ENCODE peak calls at places on chromosomes 6 and 20, in five cellular contexts. X is mammary epithelial cell, Q is IMR-90, Y is PC-9, D is neural progenitor cell. G is an unnamed sample. For H4K20me1, the result is how much of the 10 kb centered on the place peaks cover.

GRCh38 chr20:33664085-33664761 is 2.1 kb downstream of the C20orf144 start:
- DNase-seq in X (no peak), Q (no peak), Y (no peak), D (no peak), G (no peak)

GRCh38 chr20:61936701-61937131 is 129.0 kb downstream of the TAF4 start:
- DNase-seq in X (no peak), Q (no peak), Y (no peak), D (no peak), G (no peak)

GRCh38 chr6:32853541-32854375 is at the start of the genes PSMB9 and TAP1:
- DNase-seq in X (peak), Q (peak), Y (peak), D (peak), G (peak)

GRCh38 chr6:99241905-99242534 is 107.5 kb downstream of the FAXC start:
- DNase-seq in X (peak), Q (peak), Y (peak), D (peak), G (peak)

GRCh38 chr6:71383891-71384489 is 95.4 kb downstream of the OGFRL1 start:
- DNase-seq in X (no peak), Q (peak), Y (peak), D (peak), G (peak)

GRCh38 chr6:84136364-84137050 is 90.9 kb downstream of the CEP162 start:
- DNase-seq in X (no peak), Q (peak), Y (no peak), D (no peak), G (no peak)

GRCh38 chr6:30897882-30898281 is 10.1 kb upstream of the GTF2H4 start:
- DNase-seq in X (no peak), Q (no peak), Y (no peak), D (no peak), G (no peak)

GRCh38 chr6:79372757-79373156 is 138.3 kb upstream of the HMGN3 start:
- DNase-seq in X (no peak), Q (no peak), Y (no peak), D (no peak), G (no peak)

GRCh38 chr6:121436966-121437756 is 1.7 kb downstream of the GJA1 start:
- DNase-seq in X (peak), Q (peak), Y (peak), D (peak), G (peak)

GRCh38 chr20:43189614-43190331 is at the start of gene PTPRT:
- DNase-seq in X (no peak), Q (no peak), Y (no peak), D (peak), G (no peak)

GRCh38 chr6:15754035-15754705 is 91.3 kb upstream of the DTNBP1 start:
- DNase-seq in X (peak), Q (peak), Y (no peak), D (no peak), G (no peak)

GRCh38 chr6:137234505-137234863 is 15.3 kb upstream of the IFNGR1 start:
- DNase-seq in X (peak), Q (no peak), Y (no peak), D (no peak), G (peak)

GRCh38 chr6:148157841-148158240 is 184.8 kb upstream of the SASH1 start:
- DNase-seq in X (peak), Q (no peak), Y (no peak), D (no peak), G (no peak)

GRCh38 chr6:45827952-45828530 is 187.6 kb downstream of the CLIC5 start:
- DNase-seq in X (no peak), Q (peak), Y (no peak), D (no peak), G (peak)

GRCh38 chr6:82178084-82178758 is 69.3 kb downstream of the IBTK start:
- DNase-seq in X (peak), Q (peak), Y (no peak), D (no peak), G (no peak)

GRCh38 chr6:45115696-45116095 is 212.4 kb upstream of the RUNX2 start:
- DNase-seq in X (peak), Q (peak), Y (no peak), D (no peak), G (no peak)

GRCh38 chr6:125019281-125019680 is 57.0 kb downstream of the RNF217 start:
- DNase-seq in X (no peak), Q (no peak), Y (no peak), D (no peak), G (no peak)

GRCh38 chr20:24163501-24163900 is 174.9 kb upstream of the GGTLC1 start:
- DNase-seq in X (peak), Q (no peak), Y (no peak), D (no peak), G (no peak)

GRCh38 chr6:36685926-36686667 is 7.6 kb downstream of the CDKN1A start:
- DNase-seq in X (no peak), Q (no peak), Y (no peak), D (no peak), G (no peak)

GRCh38 chr6:158771399-158772158 is 47.6 kb downstream of the EZR start:
- DNase-seq in X (no peak), Q (no peak), Y (no peak), D (no peak), G (no peak)

GRCh38 chr20:5890773-5891441 is 59.4 kb downstream of the TRMT6 start:
- DNase-seq in X (peak), Q (no peak), Y (no peak), D (no peak), G (no peak)

GRCh38 chr6:113364781-113365545 is 492.2 kb upstream of the MARCKS start:
- DNase-seq in X (peak), Q (peak), Y (no peak), D (no peak), G (no peak)

GRCh38 chr20:3808544-3808943 is 11.8 kb upstream of the AP5S1 start:
- DNase-seq in X (no peak), Q (no peak), Y (no peak), D (no peak), G (no peak)

GRCh38 chr6:16676978-16677377 is 84.3 kb downstream of the ATXN1 start:
- DNase-seq in X (no peak), Q (peak), Y (peak), D (peak), G (no peak)

GRCh38 chr20:63473555-63474449 is 1.3 kb upstream of the KCNQ2 start:
- DNase-seq in X (no peak), Q (no peak), Y (no peak), D (no peak), G (no peak)

GRCh38 chr6:21748343-21749063 is 155.0 kb downstream of the SOX4 start:
- DNase-seq in X (peak), Q (peak), Y (no peak), D (no peak), G (no peak)

GRCh38 chr6:31158863-31159855 is 770 bp downstream of the TCF19 start:
- DNase-seq in X (peak), Q (no peak), Y (no peak), D (peak), G (no peak)

GRCh38 chr20:23118144-23118543 is 32.0 kb upstream of the CD93 start:
- DNase-seq in X (no peak), Q (no peak), Y (no peak), D (no peak), G (no peak)

GRCh38 chr6:5261545-5262109 is 314 bp downstream of the FARS2 start:
- DNase-seq in X (no peak), Q (no peak), Y (no peak), D (no peak), G (no peak)

GRCh38 chr6:156866181-156866862 is 89.1 kb downstream of the ARID1B start:
- DNase-seq in X (peak), Q (peak), Y (no peak), D (no peak), G (peak)

GRCh38 chr6:26520088-26520839 is 17.9 kb upstream of the HMGN4 start:
- DNase-seq in X (no peak), Q (no peak), Y (no peak), D (no peak), G (no peak)

GRCh38 chr6:119683022-119683421 is 333.5 kb upstream of the MAN1A1 start:
- DNase-seq in X (no peak), Q (no peak), Y (no peak), D (peak), G (peak)

GRCh38 chr20:37714973-37715657 is 21.3 kb downstream of the CTNNBL1 start:
- DNase-seq in X (peak), Q (peak), Y (no peak), D (no peak), G (no peak)
- H4K20me1 ChIP-seq in X (under half), Q (under half), Y (under half), D (under half), G (under half)

GRCh38 chr6:108655840-108656650 is 95.3 kb downstream of the FOXO3 start:
- DNase-seq in X (no peak), Q (peak), Y (no peak), D (no peak), G (peak)
- H4K20me1 ChIP-seq in X (under half), Q (under half), Y (under half), D (under half), G (under half)

GRCh38 chr6:169803816-169804340 is 52.5 kb downstream of the ERMARD start:
- DNase-seq in X (no peak), Q (no peak), Y (no peak), D (no peak), G (no peak)
- H4K20me1 ChIP-seq in X (under half), Q (under half), Y (under half), D (under half), G (under half)

GRCh38 chr6:135052939-135053338 is 1.7 kb downstream of the HBS1L start:
- DNase-seq in X (no peak), Q (no peak), Y (no peak), D (no peak), G (no peak)
- H4K20me1 ChIP-seq in X (under half), Q (under half), Y (under half), D (under half), G (under half)

GRCh38 chr20:8271727-8272126 is 139.7 kb downstream of the PLCB1 start:
- DNase-seq in X (no peak), Q (peak), Y (no peak), D (no peak), G (no peak)

GRCh38 chr20:8272758-8273157 is 140.7 kb downstream of the PLCB1 start:
- DNase-seq in X (no peak), Q (no peak), Y (no peak), D (no peak), G (no peak)

GRCh38 chr20:8265588-8265987 is 133.5 kb downstream of the PLCB1 start:
- DNase-seq in X (no peak), Q (no peak), Y (no peak), D (no peak), G (no peak)

DNA sequence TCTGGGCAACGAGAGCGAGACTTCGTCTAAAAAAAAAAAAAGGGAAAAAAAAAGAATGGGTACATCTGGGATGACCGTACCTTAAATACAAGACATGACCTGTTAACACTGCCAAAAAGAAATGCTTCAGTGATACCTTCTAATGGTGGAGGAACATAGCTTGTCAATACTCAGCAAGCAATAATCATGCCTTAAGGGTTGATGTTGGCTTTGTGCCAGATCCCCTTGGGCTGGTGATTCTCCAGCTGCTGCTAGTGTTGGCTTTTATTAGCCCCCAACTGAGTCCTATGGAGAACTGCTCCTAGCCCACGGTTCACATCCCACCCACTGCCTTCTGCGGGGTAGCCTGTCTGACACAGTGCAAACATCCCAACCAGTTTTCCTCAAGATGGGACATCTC is 134.9 kb downstream of the PLCB1 start:
- DNase-seq in X (no peak), Q (no peak), Y (no peak), D (no peak), G (no peak)
- H4K20me1 ChIP-seq in X (under half), Q (under half), Y (under half), D (under half), G (under half)

DNA sequence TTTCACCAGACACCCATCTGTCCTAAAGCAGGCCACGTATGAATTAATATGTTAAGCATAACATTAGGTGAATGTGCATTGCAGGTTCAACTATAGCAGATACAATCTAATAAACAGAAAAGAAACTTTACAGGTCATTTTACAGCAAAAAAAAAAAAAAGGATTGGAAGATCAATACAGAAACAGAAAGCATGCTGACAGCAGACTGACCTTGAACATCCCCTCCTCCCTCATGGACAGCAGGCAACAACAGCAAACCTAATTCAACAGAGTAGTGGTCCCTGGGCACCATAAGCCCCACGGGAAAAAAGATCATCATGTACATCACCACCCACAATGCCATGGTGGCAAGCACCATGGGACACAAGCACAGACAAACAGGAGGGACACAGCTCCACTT is 12.1 kb upstream of the RAB22A start:
- DNase-seq in X (no peak), Q (no peak), Y (no peak), D (no peak), G (no peak)
- H4K20me1 ChIP-seq in X (under half), Q (under half), Y (under half), D (under half), G (under half)

GRCh38 chr20:46062151-46062550 is 27.6 kb downstream of the NCOA5 start:
- DNase-seq in X (no peak), Q (no peak), Y (no peak), D (no peak), G (no peak)

GRCh38 chr20:46063652-46064054 is 26.1 kb downstream of the NCOA5 start:
- DNase-seq in X (no peak), Q (no peak), Y (no peak), D (no peak), G (no peak)

GRCh38 chr20:46062621-46063020 is 27.1 kb downstream of the NCOA5 start:
- DNase-seq in X (no peak), Q (no peak), Y (no peak), D (no peak), G (no peak)

GRCh38 chr20:46065006-46065405 is 24.8 kb downstream of the NCOA5 start:
- DNase-seq in X (no peak), Q (no peak), Y (no peak), D (no peak), G (no peak)

GRCh38 chr20:46063151-46063550 is 26.6 kb downstream of the NCOA5 start:
- DNase-seq in X (no peak), Q (no peak), Y (no peak), D (no peak), G (no peak)
- H4K20me1 ChIP-seq in X (under half), Q (under half), Y (under half), D (half or more), G (half or more)

DNA sequence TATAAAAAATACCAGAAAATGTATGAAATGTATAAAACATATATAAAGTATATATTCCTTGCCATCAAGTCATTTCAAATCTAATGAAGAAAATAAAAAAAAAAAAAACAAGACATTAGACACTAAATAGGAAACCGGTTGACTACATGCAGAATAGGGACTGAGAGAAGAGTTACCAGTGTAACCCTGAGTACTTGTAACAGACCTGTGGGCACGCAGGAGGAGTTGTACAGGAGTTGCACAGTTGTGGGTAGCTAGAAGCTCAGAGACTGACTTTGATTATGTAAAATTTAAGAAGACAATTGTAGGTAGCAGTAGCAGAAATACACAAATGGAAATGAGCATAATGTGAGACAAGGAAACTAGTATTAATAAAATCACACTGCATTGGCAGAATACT is 112.4 kb upstream of the DST start:
- DNase-seq in X (no peak), Q (no peak), Y (no peak), D (no peak), G (no peak)
- H4K20me1 ChIP-seq in X (under half), Q (under half), Y (under half), D (half or more), G (under half)

G was measured in hepatocyte.